ENCODE peak calls at places on chromosomes 2 and 18, in four cellular contexts. One of them, this sample, is unnamed.

GRCh38 chr2:47058061-47058931 is 96.8 kb downstream of the STPG4 start:
- DNase-seq in left ventricle myocardium inferior: peak; percentile 45
- DNase-seq in HepG2: no peak
- DNase-seq in neural progenitor cell: no peak
- DNase-seq in this sample: peak; percentile 70

GRCh38 chr2:135279209-135279608 is 227.1 kb downstream of the RAB3GAP1 start:
- DNase-seq in left ventricle myocardium inferior: no peak
- DNase-seq in HepG2: no peak
- DNase-seq in neural progenitor cell: no peak
- DNase-seq in this sample: no peak

GRCh38 chr18:3441290-3441689 is 8.7 kb upstream of the TGIF1 start:
- DNase-seq in neural progenitor cell: peak; percentile 51
- DNase-seq in HepG2: peak; percentile 41
- DNase-seq in left ventricle myocardium inferior: no peak
- DNase-seq in this sample: no peak

GRCh38 chr18:1914489-1914888 is 656.8 kb downstream of the METTL4 start:
- DNase-seq in HepG2: peak; percentile 1
- DNase-seq in left ventricle myocardium inferior: no peak
- DNase-seq in neural progenitor cell: no peak
- DNase-seq in this sample: no peak

GRCh38 chr2:79511320-79511951 is 1.4 kb upstream of the CTNNA2 start:
- DNase-seq in HepG2: peak; percentile 61
- DNase-seq in left ventricle myocardium inferior: no peak
- DNase-seq in neural progenitor cell: peak; percentile 93
- DNase-seq in this sample: no peak

GRCh38 chr18:22913861-22914260 is 19.3 kb upstream of the RBBP8 start:
- DNase-seq in left ventricle myocardium inferior: no peak
- DNase-seq in neural progenitor cell: no peak
- DNase-seq in HepG2: no peak
- DNase-seq in this sample: no peak

GRCh38 chr18:46660955-46661749 is 4.1 kb upstream of the LOXHD1 start:
- DNase-seq in left ventricle myocardium inferior: no peak
- DNase-seq in neural progenitor cell: peak; percentile 67
- DNase-seq in HepG2: peak; percentile 4
- DNase-seq in this sample: no peak

GRCh38 chr2:38074047-38074774 is 1.7 kb downstream of the CYP1B1 start:
- DNase-seq in HepG2: no peak
- DNase-seq in left ventricle myocardium inferior: peak; percentile 29
- DNase-seq in neural progenitor cell: peak; percentile 55
- DNase-seq in this sample: no peak

GRCh38 chr18:48140738-48141137 is 210.3 kb upstream of the SMAD2 start:
- DNase-seq in neural progenitor cell: no peak
- DNase-seq in HepG2: no peak
- DNase-seq in left ventricle myocardium inferior: no peak
- DNase-seq in this sample: no peak

GRCh38 chr18:3721771-3722661 is 272.0 kb downstream of the TGIF1 start:
- DNase-seq in left ventricle myocardium inferior: no peak
- DNase-seq in HepG2: no peak
- DNase-seq in neural progenitor cell: no peak
- DNase-seq in this sample: no peak

GRCh38 chr2:133062946-133063345 is 392.9 kb upstream of the LYPD1 start:
- DNase-seq in HepG2: no peak
- DNase-seq in left ventricle myocardium inferior: no peak
- DNase-seq in neural progenitor cell: no peak
- DNase-seq in this sample: no peak

GRCh38 chr2:19895535-19895934 is 6.2 kb downstream of the TTC32 start:
- DNase-seq in neural progenitor cell: no peak
- DNase-seq in HepG2: no peak
- DNase-seq in left ventricle myocardium inferior: no peak
- DNase-seq in this sample: no peak

GRCh38 chr2:233404227-233404626 is 49.9 kb downstream of the DGKD start:
- DNase-seq in HepG2: peak; percentile 48
- DNase-seq in left ventricle myocardium inferior: no peak
- DNase-seq in neural progenitor cell: peak; percentile 48
- DNase-seq in this sample: no peak

GRCh38 chr18:45728341-45729010 is 4.5 kb downstream of the SLC14A1 start:
- DNase-seq in HepG2: no peak
- DNase-seq in left ventricle myocardium inferior: no peak
- DNase-seq in neural progenitor cell: no peak
- DNase-seq in this sample: no peak

GRCh38 chr2:196435189-196435588 is 204.3 kb upstream of the CCDC150 start:
- DNase-seq in left ventricle myocardium inferior: no peak
- DNase-seq in HepG2: no peak
- DNase-seq in neural progenitor cell: no peak
- DNase-seq in this sample: no peak

GRCh38 chr2:33678447-33678846 is 79.3 kb upstream of the FAM98A start:
- DNase-seq in neural progenitor cell: no peak
- DNase-seq in HepG2: no peak
- DNase-seq in left ventricle myocardium inferior: no peak
- DNase-seq in this sample: no peak

GRCh38 chr2:33680906-33681305 is 81.8 kb upstream of the FAM98A start:
- DNase-seq in HepG2: no peak
- DNase-seq in neural progenitor cell: no peak
- DNase-seq in left ventricle myocardium inferior: no peak
- DNase-seq in this sample: no peak

DNA sequence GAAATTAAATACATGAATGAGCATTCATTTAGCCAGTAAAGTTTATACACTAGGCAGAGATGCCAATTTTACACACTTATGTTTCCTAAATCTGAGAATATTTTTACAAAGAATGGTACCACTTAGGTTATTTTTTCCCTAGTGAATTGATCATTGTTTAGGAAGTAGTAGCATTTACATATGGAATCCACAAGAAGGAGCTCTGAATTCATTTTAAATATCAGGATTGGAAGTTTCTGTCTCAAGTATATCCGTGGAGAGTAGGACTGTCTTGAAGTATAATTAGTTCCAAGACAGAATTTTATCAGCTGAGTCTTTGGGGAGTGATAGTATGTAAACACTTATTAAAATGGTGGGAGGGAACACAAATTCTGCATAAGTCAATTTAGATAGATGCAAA is 82.2 kb upstream of the FAM98A start:
- DNase-seq in left ventricle myocardium inferior: no peak
- DNase-seq in HepG2: no peak
- DNase-seq in neural progenitor cell: no peak
- DNase-seq in this sample: no peak
- TF ChIP-seq CTCF in left ventricle myocardium inferior: peak; percentile 49
- TF ChIP-seq CTCF in HepG2: no peak
- TF ChIP-seq CTCF in neural progenitor cell: peak; percentile 64
- TF ChIP-seq CTCF in this sample: no peak

GRCh38 chr2:72115361-72116080 is 32.1 kb downstream of the CYP26B1 start:
- DNase-seq in left ventricle myocardium inferior: no peak
- DNase-seq in HepG2: no peak
- DNase-seq in neural progenitor cell: no peak
- DNase-seq in this sample: no peak

GRCh38 chr2:72114693-72115051 is 33.0 kb downstream of the CYP26B1 start:
- DNase-seq in HepG2: no peak
- DNase-seq in left ventricle myocardium inferior: no peak
- DNase-seq in neural progenitor cell: no peak
- DNase-seq in this sample: no peak

GRCh38 chr2:72117029-72117428 is 30.6 kb downstream of the CYP26B1 start:
- DNase-seq in HepG2: no peak
- DNase-seq in neural progenitor cell: no peak
- DNase-seq in left ventricle myocardium inferior: no peak
- DNase-seq in this sample: no peak

GRCh38 chr2:72117718-72118117 is 29.9 kb downstream of the CYP26B1 start:
- DNase-seq in HepG2: no peak
- DNase-seq in left ventricle myocardium inferior: no peak
- DNase-seq in neural progenitor cell: no peak
- DNase-seq in this sample: no peak

GRCh38 chr2:72116081-72116533 is 31.6 kb downstream of the CYP26B1 start:
- DNase-seq in HepG2: no peak
- DNase-seq in left ventricle myocardium inferior: no peak
- DNase-seq in neural progenitor cell: no peak
- DNase-seq in this sample: no peak
- TF ChIP-seq CTCF in HepG2: peak; percentile 54
- TF ChIP-seq CTCF in left ventricle myocardium inferior: peak; percentile 20
- TF ChIP-seq CTCF in neural progenitor cell: peak; percentile 34
- TF ChIP-seq CTCF in this sample: no peak

DNA sequence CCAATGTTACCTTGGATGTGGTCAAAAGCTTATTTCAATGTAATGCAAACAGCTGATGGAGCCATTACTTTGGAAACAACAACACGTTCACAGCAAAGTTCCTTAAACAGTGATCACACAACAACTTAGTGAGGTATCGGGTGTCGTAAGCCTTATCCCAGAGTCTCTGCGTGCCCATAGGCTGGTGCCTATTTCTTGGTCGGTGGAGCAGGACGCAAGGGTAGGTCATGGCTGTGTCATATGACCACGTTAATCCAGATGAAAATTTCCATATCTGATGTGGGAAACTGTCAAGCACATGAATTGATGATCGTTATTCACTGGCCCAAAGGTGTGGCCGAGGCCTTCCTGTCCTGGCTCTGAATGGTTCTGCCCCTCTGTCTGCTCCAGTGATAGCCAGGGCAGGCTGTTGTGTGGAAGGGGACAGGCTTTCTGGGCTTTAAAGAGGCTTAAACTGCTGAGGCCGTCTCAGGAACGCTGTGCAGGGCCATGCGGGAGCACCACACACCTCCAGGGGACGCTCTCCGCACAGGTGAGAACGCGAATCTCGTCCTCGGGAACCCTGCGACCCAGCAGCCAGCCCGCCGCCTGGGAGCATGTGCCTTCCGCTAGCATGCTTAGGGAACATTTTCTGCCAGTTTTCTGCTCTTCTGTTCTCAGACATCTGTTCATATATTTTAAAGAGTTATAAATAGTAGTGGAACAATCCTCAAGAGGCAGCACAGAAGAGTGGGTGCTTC is 90.6 kb downstream of the KCTD1 start:
- DNase-seq in neural progenitor cell: peak; percentile 89
- DNase-seq in HepG2: no peak
- DNase-seq in left ventricle myocardium inferior: no peak
- DNase-seq in this sample: no peak
- TF ChIP-seq CTCF in neural progenitor cell: peak; percentile 82
- TF ChIP-seq CTCF in HepG2: peak; percentile 39
- TF ChIP-seq CTCF in left ventricle myocardium inferior: peak; percentile 33
- TF ChIP-seq CTCF in this sample: no peak

GRCh38 chr2:142602418-142602989 is 275.0 kb upstream of the KYNU start:
- DNase-seq in neural progenitor cell: no peak
- DNase-seq in HepG2: no peak
- DNase-seq in left ventricle myocardium inferior: no peak
- DNase-seq in this sample: no peak

GRCh38 chr2:142599504-142599903 is 278.0 kb upstream of the KYNU start:
- DNase-seq in left ventricle myocardium inferior: no peak
- DNase-seq in neural progenitor cell: no peak
- DNase-seq in HepG2: peak; percentile 75
- DNase-seq in this sample: no peak

GRCh38 chr2:142601794-142602193 is 275.7 kb upstream of the KYNU start:
- DNase-seq in left ventricle myocardium inferior: no peak
- DNase-seq in HepG2: no peak
- DNase-seq in neural progenitor cell: peak; percentile 4
- DNase-seq in this sample: no peak

GRCh38 chr2:142603761-142604160 is 273.7 kb upstream of the KYNU start:
- DNase-seq in neural progenitor cell: no peak
- DNase-seq in left ventricle myocardium inferior: no peak
- DNase-seq in HepG2: no peak
- DNase-seq in this sample: no peak
- TF ChIP-seq CTCF in neural progenitor cell: peak; percentile 35
- TF ChIP-seq CTCF in left ventricle myocardium inferior: no peak
- TF ChIP-seq CTCF in HepG2: no peak
- TF ChIP-seq CTCF in this sample: no peak

GRCh38 chr2:219812672-219813071 is 185.2 kb downstream of the SLC4A3 start:
- DNase-seq in neural progenitor cell: no peak
- DNase-seq in HepG2: no peak
- DNase-seq in left ventricle myocardium inferior: no peak
- DNase-seq in this sample: no peak
- TF ChIP-seq CTCF in neural progenitor cell: no peak
- TF ChIP-seq CTCF in HepG2: no peak
- TF ChIP-seq CTCF in left ventricle myocardium inferior: no peak
- TF ChIP-seq CTCF in this sample: no peak

DNA sequence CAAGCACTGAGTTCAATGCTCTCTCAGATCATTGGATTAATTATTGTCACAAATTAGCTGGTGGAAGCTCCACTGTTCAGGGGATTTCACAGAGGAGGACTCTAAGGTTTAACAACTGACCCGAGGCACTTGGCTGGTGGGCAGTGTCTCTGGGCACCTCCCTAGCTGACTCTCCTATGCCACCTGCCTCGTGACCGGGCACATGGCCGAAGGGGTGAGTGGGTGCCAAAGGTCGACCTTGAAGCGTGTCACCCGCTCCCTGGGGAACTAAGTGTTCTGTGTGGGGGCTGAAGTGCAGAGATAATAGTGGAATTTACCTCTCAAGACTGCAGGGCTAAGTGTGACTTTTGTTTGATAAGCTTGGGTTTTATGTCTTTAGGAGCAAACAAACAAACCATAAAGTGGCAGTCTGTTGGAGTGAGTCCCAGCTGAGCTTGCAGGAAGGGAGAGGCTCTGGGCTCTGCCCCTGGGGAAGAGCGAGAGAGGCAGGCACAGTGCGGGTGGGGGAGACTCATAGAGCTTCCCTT is 64.8 kb downstream of the BCL2L11 start:
- DNase-seq in neural progenitor cell: no peak
- DNase-seq in left ventricle myocardium inferior: peak; percentile 52
- DNase-seq in HepG2: no peak
- DNase-seq in this sample: no peak
- TF ChIP-seq CTCF in neural progenitor cell: no peak
- TF ChIP-seq CTCF in left ventricle myocardium inferior: no peak
- TF ChIP-seq CTCF in HepG2: no peak
- TF ChIP-seq CTCF in this sample: no peak

DNA sequence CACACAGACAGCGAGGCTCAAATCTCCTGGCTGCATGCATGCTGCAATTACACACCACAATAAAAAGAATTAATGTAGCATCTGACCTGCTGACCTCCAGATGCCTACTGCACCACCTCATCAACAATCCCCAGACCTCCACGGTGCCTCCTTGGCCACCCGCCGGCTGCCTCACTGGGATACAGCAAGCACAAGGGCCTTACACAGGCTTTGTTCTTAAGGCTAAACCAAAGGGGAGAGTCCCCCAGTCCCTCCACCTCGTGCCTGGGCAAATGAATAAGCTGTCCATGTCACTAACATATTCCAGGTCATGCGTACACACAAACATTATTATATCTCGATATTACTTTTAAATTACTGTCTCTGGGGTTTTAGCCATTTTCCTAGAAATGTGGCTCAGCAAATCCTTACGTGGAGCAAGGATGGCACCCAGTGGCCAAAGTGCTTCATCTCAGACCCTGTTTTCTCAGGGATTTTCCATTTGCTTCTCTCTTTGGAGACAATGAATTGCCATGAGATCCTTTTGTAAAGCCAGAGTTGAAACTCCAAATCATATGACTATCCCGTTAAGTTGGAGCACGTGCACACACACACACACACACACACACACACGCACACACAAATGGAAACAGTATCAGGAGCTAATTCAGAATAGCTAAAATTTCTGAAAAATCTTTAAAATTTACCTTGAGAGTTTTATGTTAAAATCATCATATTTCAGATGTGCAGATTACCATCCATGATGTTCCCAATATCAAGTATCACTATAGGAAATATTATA is 313.8 kb downstream of the PDE11A start:
- DNase-seq in left ventricle myocardium inferior: no peak
- DNase-seq in neural progenitor cell: peak; percentile 80
- DNase-seq in HepG2: peak; percentile 16
- DNase-seq in this sample: no peak
- TF ChIP-seq CTCF in left ventricle myocardium inferior: peak; percentile 65
- TF ChIP-seq CTCF in neural progenitor cell: peak; percentile 80
- TF ChIP-seq CTCF in HepG2: peak; percentile 66
- TF ChIP-seq CTCF in this sample: peak; percentile 15

GRCh38 chr2:86193901-86194567 is 1.2 kb downstream of the IMMT start:
- DNase-seq in left ventricle myocardium inferior: no peak
- DNase-seq in HepG2: peak; percentile 54
- DNase-seq in neural progenitor cell: no peak
- DNase-seq in this sample: no peak
- TF ChIP-seq CTCF in left ventricle myocardium inferior: no peak
- TF ChIP-seq CTCF in HepG2: no peak
- TF ChIP-seq CTCF in neural progenitor cell: no peak
- TF ChIP-seq CTCF in this sample: no peak